ENCODE peak calls at places on chromosome 7, in five cellular contexts. G, E, Q, D and X are unnamed samples.

GRCh38 chr7:156178857-156179256 is 366.6 kb upstream of the SHH start:
- DNase-seq in D (peak; percentile 18), Q (no peak), E (no peak), G (no peak), X (no peak)

GRCh38 chr7:31114593-31115343 is 62.7 kb downstream of the ADCYAP1R1 start:
- DNase-seq in D (peak; percentile 29), Q (no peak), G (no peak), E (no peak), X (no peak)

GRCh38 chr7:119270644-119271043 is 1002.3 kb upstream of the KCND2 start:
- DNase-seq in Q (no peak), E (no peak), G (no peak), D (no peak), X (no peak)

GRCh38 chr7:69703099-69703498 is 104.8 kb downstream of the AUTS2 start:
- DNase-seq in D (no peak), E (no peak), G (no peak), Q (no peak), X (no peak)

GRCh38 chr7:108452707-108453106 is 3.5 kb downstream of the NRCAM start:
- DNase-seq in D (no peak), E (peak; percentile 45), Q (no peak), G (no peak), X (peak; percentile 54)

GRCh38 chr7:90594791-90595317 is 1.3 kb upstream of the CDK14 start:
- DNase-seq in D (no peak), G (peak; percentile 24), Q (no peak), E (no peak), X (no peak)

GRCh38 chr7:22427122-22427503 is 70.2 kb upstream of the RAPGEF5 start:
- DNase-seq in D (no peak), Q (no peak), E (no peak), G (no peak), X (no peak)

GRCh38 chr7:913736-914520 is 37.6 kb downstream of the GET4 start:
- DNase-seq in D (peak; percentile 92), E (no peak), Q (no peak), G (no peak), X (no peak)

GRCh38 chr7:92621641-92622429 is 31.6 kb upstream of the FAM133B start:
- DNase-seq in G (no peak), D (no peak), Q (no peak), E (peak; percentile 6), X (no peak)
- H3K4me3 ChIP-seq in G (no peak overlapping the region), D (no peak overlapping the region), Q (no peak overlapping the region), E (no peak overlapping the region), X (no peak overlapping the region)

GRCh38 chr7:49787980-49788379 is 14.5 kb downstream of the VWC2 start:
- DNase-seq in Q (no peak), E (no peak), G (no peak), D (no peak), X (no peak)
- H3K9me3 ChIP-seq in Q (no peaks in the 10 kb centered on the region), E (peaks cover 8% of the 10 kb centered on the region), G (no peaks in the 10 kb centered on the region), D (no peaks in the 10 kb centered on the region), X (no peaks in the 10 kb centered on the region)

DNA sequence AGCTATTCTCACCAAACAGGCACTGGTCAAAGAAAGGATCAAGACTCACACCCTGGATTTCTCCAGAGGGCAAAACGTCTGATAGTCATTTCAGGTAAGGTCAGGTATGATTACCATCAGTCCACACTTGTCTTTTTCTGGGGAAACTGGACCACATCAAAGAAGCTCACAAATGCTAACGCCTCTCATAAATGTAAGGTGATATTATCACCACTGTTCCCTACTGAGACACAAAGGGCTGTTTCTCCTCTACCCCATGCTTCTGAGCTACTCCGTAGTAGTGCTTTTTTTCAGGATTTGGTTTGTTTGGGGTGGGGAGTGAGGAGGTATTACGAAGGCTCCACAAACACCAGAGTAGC is 51.6 kb downstream of the CREB3L2 start:
- DNase-seq in Q (no peak), D (no peak), G (no peak), E (no peak), X (no peak)
- H3K4me1 ChIP-seq in Q (no peaks in the 10 kb centered on the region), D (no peaks in the 10 kb centered on the region), G (peaks cover 36% of the 10 kb centered on the region), E (no peaks in the 10 kb centered on the region), X (peaks cover 8% of the 10 kb centered on the region)

GRCh38 chr7:42351313-42351935 is 114.4 kb upstream of the GLI3 start:
- DNase-seq in G (no peak), Q (no peak), D (no peak), E (no peak), X (no peak)
- H3K4me3 ChIP-seq in G (no peak overlapping the region), Q (no peak overlapping the region), D (no peak overlapping the region), E (no peak overlapping the region), X (no peak overlapping the region)

DNA sequence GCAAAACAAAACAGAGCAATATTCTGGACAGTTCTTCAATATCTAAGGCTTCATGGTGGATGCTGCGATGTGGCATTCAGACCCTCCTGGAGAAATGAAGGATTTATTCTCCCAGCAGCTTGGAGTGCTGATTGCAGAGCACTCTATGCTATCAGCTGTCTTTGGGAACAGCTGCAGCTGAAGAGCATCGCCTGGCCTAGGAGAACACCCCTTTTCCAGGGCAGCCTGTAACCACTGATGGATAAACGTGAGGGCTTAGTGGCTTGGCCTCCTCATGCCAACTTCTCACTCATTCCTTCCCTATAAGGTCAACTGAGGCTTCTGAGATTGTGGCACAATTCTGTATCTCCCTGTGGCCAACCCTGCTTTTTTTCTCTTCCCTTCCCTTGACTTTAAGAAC is 638.0 kb upstream of the CNTNAP2 start:
- DNase-seq in E (no peak), D (no peak), G (no peak), Q (no peak), X (no peak)
- H3K9me3 ChIP-seq in E (no peaks in the 10 kb centered on the region), D (no peaks in the 10 kb centered on the region), G (no peaks in the 10 kb centered on the region), Q (no peaks in the 10 kb centered on the region), X (no peaks in the 10 kb centered on the region)

GRCh38 chr7:28149291-28150101 is 31.1 kb downstream of the JAZF1 start:
- DNase-seq in D (no peak), G (no peak), E (no peak), Q (no peak), X (no peak)

GRCh38 chr7:28155964-28156363 is 24.6 kb downstream of the JAZF1 start:
- DNase-seq in Q (no peak), D (no peak), G (no peak), E (no peak), X (no peak)

GRCh38 chr7:28152594-28152993 is 28.0 kb downstream of the JAZF1 start:
- DNase-seq in Q (no peak), D (no peak), E (peak; percentile 51), G (no peak), X (no peak)

GRCh38 chr7:28155019-28155660 is 25.5 kb downstream of the JAZF1 start:
- DNase-seq in D (no peak), G (no peak), Q (no peak), E (peak; percentile 84), X (no peak)

GRCh38 chr7:28151965-28152364 is 28.6 kb downstream of the JAZF1 start:
- DNase-seq in Q (no peak), D (no peak), E (no peak), G (no peak), X (no peak)
- H3K4me1 ChIP-seq in Q (peaks cover 4% of the 10 kb centered on the region), D (peaks cover 7% of the 10 kb centered on the region), E (peaks cover 77% of the 10 kb centered on the region), G (peaks cover 28% of the 10 kb centered on the region), X (peaks cover 19% of the 10 kb centered on the region)